ENCODE peak calls at places on chromosomes 6 and 20, in eight cellular contexts. O is adipocyte; D is stimulated activated naive B cell treated with anti-CD40 and anti-IgM and Interleukin-4, amounts not matched to agents 10 μg/mL and 1 μg/mL and 100 μg/mL, for 72 hours; M is stimulated activated naive CD4-positive, alpha-beta T cell treated with Interleukin-2 at 50 U/mL for 16 hours; A is tibial artery; Z is kidney glomerular epithelial cell; H is heart right ventricle; T is activated CD8-positive, alpha-beta memory T cell treated with anti-CD3 and anti-CD28 coated beads for 24 hours. L is an unnamed sample.

GRCh38 chr20:60648556-60648955 is 603.5 kb upstream of the CDH4 start:
- DNase-seq in O (no peak), D (no peak), M (no peak), A (no peak), Z (no peak), H (no peak), T (no peak), L (no peak)

GRCh38 chr20:57414867-57415592 is 23.8 kb downstream of the RBM38 start:
- DNase-seq in O (no peak), D (no peak), M (no peak), A (no peak), Z (no peak), H (no peak), T (no peak), L (no peak)

GRCh38 chr6:142400495-142400894 is 98.7 kb downstream of the ADGRG6 start:
- DNase-seq in O (no peak), D (no peak), M (no peak), A (no peak), Z (peak; percentile 57), H (no peak), T (no peak), L (peak; percentile 43)

GRCh38 chr6:63352587-63353281 is 33.0 kb upstream of the LGSN start:
- DNase-seq in O (peak; percentile 21), D (peak; percentile 46), M (no peak), A (no peak), Z (peak; percentile 70), H (peak; percentile 21), T (no peak), L (peak; percentile 55)

GRCh38 chr6:81997091-81997926 is 244.8 kb upstream of the TENT5A start:
- DNase-seq in O (peak; percentile 93), D (no peak), M (no peak), A (no peak), Z (peak; percentile 41), H (no peak), T (no peak), L (no peak)

GRCh38 chr6:1797801-1798200 is 188.1 kb downstream of the FOXC1 start:
- DNase-seq in O (peak; percentile 59), D (no peak), M (no peak), A (no peak), Z (peak; percentile 24), H (no peak), T (no peak), L (no peak)

GRCh38 chr20:32263398-32263954 is 14.0 kb upstream of the KIF3B start:
- DNase-seq in O (no peak), D (no peak), M (no peak), A (no peak), Z (no peak), H (no peak), T (no peak), L (no peak)

GRCh38 chr6:165308926-165309731 is at the start of gene C6orf118:
- DNase-seq in O (peak; percentile 32), D (no peak), M (no peak), A (no peak), Z (peak; percentile 90), H (peak; percentile 67), T (no peak), L (peak; percentile 68)

GRCh38 chr6:137856138-137856898 is 10.7 kb upstream of the TNFAIP3 start:
- DNase-seq in O (no peak), D (no peak), M (no peak), A (no peak), Z (no peak), H (no peak), T (no peak), L (no peak)

GRCh38 chr6:73514746-73515110 is 6.1 kb downstream of the EEF1A1 start:
- DNase-seq in O (no peak), D (no peak), M (peak; percentile 14), A (no peak), Z (no peak), H (no peak), T (peak; percentile 77), L (no peak)